ENCODE peak calls at places on chromosomes 12 and 14, in ten cellular contexts. One of them, this sample, is unnamed. For H3K27me3 and H3K9me3, the result is how much of the 10 kb centered on the place peaks cover.

GRCh38 chr14:51872396-51872795 is 12.0 kb downstream of the GNG2 start:
- DNase-seq in CD4-positive, CD25-positive, alpha-beta regulatory T cell: no peak
- DNase-seq in Panc1: no peak
- DNase-seq in lung: no peak
- DNase-seq in ovary: no peak
- DNase-seq in aorta: no peak
- DNase-seq in prostate gland: no peak
- DNase-seq in cardiac muscle cell: no peak
- DNase-seq in WERI-Rb-1: no peak
- DNase-seq in adrenal gland: no peak
- DNase-seq in this sample: no peak

GRCh38 chr12:82057770-82058169 is 298.6 kb upstream of the PPFIA2 start:
- DNase-seq in CD4-positive, CD25-positive, alpha-beta regulatory T cell: no peak
- DNase-seq in Panc1: no peak
- DNase-seq in lung: no peak
- DNase-seq in ovary: no peak
- DNase-seq in aorta: no peak
- DNase-seq in prostate gland: no peak
- DNase-seq in cardiac muscle cell: no peak
- DNase-seq in WERI-Rb-1: no peak
- DNase-seq in adrenal gland: no peak
- DNase-seq in this sample: no peak

GRCh38 chr12:110039085-110039807 is 9.1 kb downstream of the C12orf76 start:
- DNase-seq in CD4-positive, CD25-positive, alpha-beta regulatory T cell: peak
- DNase-seq in Panc1: peak
- DNase-seq in lung: peak
- DNase-seq in ovary: no peak
- DNase-seq in aorta: no peak
- DNase-seq in prostate gland: peak
- DNase-seq in cardiac muscle cell: no peak
- DNase-seq in WERI-Rb-1: no peak
- DNase-seq in adrenal gland: peak
- DNase-seq in this sample: peak

GRCh38 chr12:29762637-29763300 is 21.0 kb downstream of the TMTC1 start:
- DNase-seq in CD4-positive, CD25-positive, alpha-beta regulatory T cell: no peak
- DNase-seq in Panc1: no peak
- DNase-seq in lung: no peak
- DNase-seq in ovary: no peak
- DNase-seq in aorta: no peak
- DNase-seq in prostate gland: peak
- DNase-seq in cardiac muscle cell: no peak
- DNase-seq in WERI-Rb-1: no peak
- DNase-seq in adrenal gland: no peak
- DNase-seq in this sample: peak

GRCh38 chr14:102140750-102141145 is 1.1 kb downstream of the WDR20 start:
- DNase-seq in CD4-positive, CD25-positive, alpha-beta regulatory T cell: no peak
- DNase-seq in Panc1: no peak
- DNase-seq in lung: no peak
- DNase-seq in ovary: no peak
- DNase-seq in aorta: no peak
- DNase-seq in prostate gland: no peak
- DNase-seq in cardiac muscle cell: no peak
- DNase-seq in WERI-Rb-1: no peak
- DNase-seq in adrenal gland: no peak
- DNase-seq in this sample: no peak

GRCh38 chr14:52513249-52513648 is 39.1 kb downstream of the TXNDC16 start:
- DNase-seq in CD4-positive, CD25-positive, alpha-beta regulatory T cell: no peak
- DNase-seq in Panc1: no peak
- DNase-seq in lung: no peak
- DNase-seq in ovary: no peak
- DNase-seq in aorta: no peak
- DNase-seq in prostate gland: no peak
- DNase-seq in cardiac muscle cell: no peak
- DNase-seq in WERI-Rb-1: no peak
- DNase-seq in adrenal gland: no peak
- DNase-seq in this sample: no peak

GRCh38 chr14:91249841-91250616 is 5.5 kb upstream of the GPR68 start:
- DNase-seq in CD4-positive, CD25-positive, alpha-beta regulatory T cell: peak
- DNase-seq in Panc1: no peak
- DNase-seq in lung: peak
- DNase-seq in ovary: no peak
- DNase-seq in aorta: no peak
- DNase-seq in prostate gland: no peak
- DNase-seq in cardiac muscle cell: no peak
- DNase-seq in WERI-Rb-1: no peak
- DNase-seq in adrenal gland: no peak
- DNase-seq in this sample: no peak

GRCh38 chr12:7935773-7936581 is at the start of gene SLC2A3:
- DNase-seq in CD4-positive, CD25-positive, alpha-beta regulatory T cell: peak
- DNase-seq in Panc1: no peak
- DNase-seq in lung: peak
- DNase-seq in ovary: peak
- DNase-seq in aorta: no peak
- DNase-seq in prostate gland: no peak
- DNase-seq in cardiac muscle cell: peak
- DNase-seq in WERI-Rb-1: peak
- DNase-seq in adrenal gland: no peak
- DNase-seq in this sample: no peak

GRCh38 chr14:52042371-52043037 is 26.4 kb downstream of the NID2 start:
- DNase-seq in CD4-positive, CD25-positive, alpha-beta regulatory T cell: no peak
- DNase-seq in Panc1: no peak
- DNase-seq in lung: no peak
- DNase-seq in ovary: no peak
- DNase-seq in aorta: no peak
- DNase-seq in prostate gland: peak
- DNase-seq in cardiac muscle cell: no peak
- DNase-seq in WERI-Rb-1: no peak
- DNase-seq in adrenal gland: no peak
- DNase-seq in this sample: no peak

GRCh38 chr14:96962337-96962736 is 165.2 kb downstream of the VRK1 start:
- DNase-seq in CD4-positive, CD25-positive, alpha-beta regulatory T cell: peak
- DNase-seq in Panc1: no peak
- DNase-seq in lung: no peak
- DNase-seq in ovary: no peak
- DNase-seq in aorta: no peak
- DNase-seq in prostate gland: no peak
- DNase-seq in cardiac muscle cell: no peak
- DNase-seq in WERI-Rb-1: no peak
- DNase-seq in adrenal gland: no peak
- DNase-seq in this sample: no peak

GRCh38 chr12:116959845-116960514 is 49.2 kb downstream of the FBXW8 start:
- DNase-seq in CD4-positive, CD25-positive, alpha-beta regulatory T cell: peak
- DNase-seq in Panc1: no peak
- DNase-seq in lung: no peak
- DNase-seq in ovary: no peak
- DNase-seq in aorta: no peak
- DNase-seq in prostate gland: no peak
- DNase-seq in cardiac muscle cell: no peak
- DNase-seq in WERI-Rb-1: no peak
- DNase-seq in adrenal gland: no peak
- DNase-seq in this sample: no peak

GRCh38 chr12:291153-291723 is 28.6 kb upstream of the SLC6A13 start:
- DNase-seq in CD4-positive, CD25-positive, alpha-beta regulatory T cell: no peak
- DNase-seq in Panc1: no peak
- DNase-seq in lung: no peak
- DNase-seq in ovary: no peak
- DNase-seq in aorta: no peak
- DNase-seq in prostate gland: no peak
- DNase-seq in cardiac muscle cell: no peak
- DNase-seq in WERI-Rb-1: no peak
- DNase-seq in adrenal gland: no peak
- DNase-seq in this sample: no peak

GRCh38 chr14:58465425-58465824 is 37.9 kb downstream of the KIAA0586 start:
- DNase-seq in CD4-positive, CD25-positive, alpha-beta regulatory T cell: no peak
- DNase-seq in Panc1: no peak
- DNase-seq in lung: no peak
- DNase-seq in ovary: no peak
- DNase-seq in aorta: no peak
- DNase-seq in prostate gland: no peak
- DNase-seq in cardiac muscle cell: no peak
- DNase-seq in WERI-Rb-1: no peak
- DNase-seq in adrenal gland: no peak
- DNase-seq in this sample: no peak

GRCh38 chr12:103801709-103802585 is 39.1 kb downstream of the NT5DC3 start:
- DNase-seq in CD4-positive, CD25-positive, alpha-beta regulatory T cell: no peak
- DNase-seq in Panc1: no peak
- DNase-seq in lung: no peak
- DNase-seq in ovary: no peak
- DNase-seq in aorta: no peak
- DNase-seq in prostate gland: no peak
- DNase-seq in cardiac muscle cell: no peak
- DNase-seq in WERI-Rb-1: no peak
- DNase-seq in adrenal gland: no peak
- DNase-seq in this sample: peak

GRCh38 chr12:116803018-116803736 is 65.1 kb downstream of the RNFT2 start:
- DNase-seq in CD4-positive, CD25-positive, alpha-beta regulatory T cell: peak
- DNase-seq in Panc1: no peak
- DNase-seq in lung: no peak
- DNase-seq in ovary: no peak
- DNase-seq in aorta: no peak
- DNase-seq in prostate gland: no peak
- DNase-seq in cardiac muscle cell: no peak
- DNase-seq in WERI-Rb-1: no peak
- DNase-seq in adrenal gland: no peak
- DNase-seq in this sample: no peak

GRCh38 chr14:22871962-22872832 is 657 bp downstream of the LRP10 start:
- DNase-seq in CD4-positive, CD25-positive, alpha-beta regulatory T cell: peak
- DNase-seq in Panc1: no peak
- DNase-seq in lung: peak
- DNase-seq in ovary: peak
- DNase-seq in aorta: peak
- DNase-seq in prostate gland: peak
- DNase-seq in cardiac muscle cell: peak
- DNase-seq in WERI-Rb-1: peak
- DNase-seq in adrenal gland: peak
- DNase-seq in this sample: peak
- H3K4me3 ChIP-seq in CD4-positive, CD25-positive, alpha-beta regulatory T cell: peak
- H3K4me3 ChIP-seq in Panc1: peak
- H3K4me3 ChIP-seq in lung: peak
- H3K4me3 ChIP-seq in ovary: peak
- H3K4me3 ChIP-seq in aorta: peak
- H3K4me3 ChIP-seq in prostate gland: peak
- H3K4me3 ChIP-seq in cardiac muscle cell: peak
- H3K4me3 ChIP-seq in WERI-Rb-1: peak
- H3K4me3 ChIP-seq in adrenal gland: peak
- H3K4me3 ChIP-seq in this sample: peak

DNA sequence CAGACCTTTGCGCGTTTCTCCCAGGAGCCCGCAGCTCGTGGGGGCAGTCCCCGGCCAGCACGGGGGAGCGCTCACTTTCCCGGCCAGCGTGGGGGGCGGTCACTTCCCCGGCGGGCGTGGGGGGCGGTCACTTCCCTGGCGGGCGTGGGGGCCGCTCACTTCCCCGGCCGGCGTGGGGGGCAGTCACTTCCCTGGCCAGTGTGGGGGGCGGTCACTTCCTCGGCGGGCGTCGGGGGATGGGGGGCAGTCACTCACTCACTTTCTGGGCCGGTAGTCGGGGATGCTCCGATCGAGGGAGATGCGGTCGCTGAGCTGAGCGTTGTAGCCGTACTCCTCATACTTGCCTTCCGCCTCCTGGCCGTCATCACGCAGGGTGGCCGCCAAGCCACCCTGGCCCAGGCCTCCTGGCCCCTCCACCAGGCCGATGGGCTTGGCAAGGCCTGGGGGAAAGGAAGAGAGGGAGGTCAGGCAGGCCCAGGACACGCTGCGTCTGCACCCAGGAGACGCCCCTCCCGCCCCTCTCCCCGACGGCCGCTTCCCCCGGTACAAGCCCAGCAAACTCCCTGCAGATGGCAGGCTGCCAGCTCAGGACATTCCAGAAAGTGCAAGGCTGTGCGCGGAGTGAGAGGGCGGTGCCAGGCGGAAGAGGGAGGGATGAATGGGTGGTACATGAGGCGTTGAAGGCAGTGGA is 43.3 kb downstream of the GALNT9 start:
- DNase-seq in CD4-positive, CD25-positive, alpha-beta regulatory T cell: no peak
- DNase-seq in Panc1: no peak
- DNase-seq in lung: peak
- DNase-seq in ovary: peak
- DNase-seq in aorta: peak
- DNase-seq in prostate gland: peak
- DNase-seq in cardiac muscle cell: peak
- DNase-seq in WERI-Rb-1: peak
- DNase-seq in adrenal gland: peak
- DNase-seq in this sample: peak
- H3K27me3 ChIP-seq in CD4-positive, CD25-positive, alpha-beta regulatory T cell: under half
- H3K27me3 ChIP-seq in Panc1: under half
- H3K27me3 ChIP-seq in lung: under half
- H3K27me3 ChIP-seq in ovary: under half
- H3K27me3 ChIP-seq in aorta: under half
- H3K27me3 ChIP-seq in prostate gland: under half
- H3K27me3 ChIP-seq in cardiac muscle cell: under half
- H3K27me3 ChIP-seq in WERI-Rb-1: under half
- H3K27me3 ChIP-seq in adrenal gland: under half
- H3K27me3 ChIP-seq in this sample: under half

DNA sequence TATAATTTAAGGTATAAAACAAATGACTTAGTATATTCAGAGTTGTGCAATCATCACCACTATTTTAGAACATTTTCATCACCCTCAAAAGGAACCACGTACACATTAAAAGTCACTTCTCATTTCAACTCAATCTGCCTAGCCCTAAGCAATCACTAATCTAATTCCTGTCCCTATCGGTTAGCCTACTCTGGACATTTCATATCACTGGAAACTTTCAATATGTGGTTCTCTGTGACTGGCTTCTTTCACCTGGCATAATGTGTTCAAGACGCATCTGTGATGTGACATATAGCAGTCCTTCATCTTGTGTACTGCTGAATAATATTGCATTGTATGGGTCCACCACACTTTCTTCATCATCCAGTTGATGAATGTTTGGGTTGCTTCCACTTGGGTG is 15.4 kb upstream of the PIWIL1 start:
- DNase-seq in CD4-positive, CD25-positive, alpha-beta regulatory T cell: no peak
- DNase-seq in Panc1: no peak
- DNase-seq in lung: no peak
- DNase-seq in ovary: no peak
- DNase-seq in aorta: no peak
- DNase-seq in prostate gland: no peak
- DNase-seq in cardiac muscle cell: no peak
- DNase-seq in WERI-Rb-1: no peak
- DNase-seq in adrenal gland: no peak
- DNase-seq in this sample: no peak
- H3K9me3 ChIP-seq in CD4-positive, CD25-positive, alpha-beta regulatory T cell: under half
- H3K9me3 ChIP-seq in Panc1: under half
- H3K9me3 ChIP-seq in lung: under half
- H3K9me3 ChIP-seq in ovary: under half
- H3K9me3 ChIP-seq in aorta: under half
- H3K9me3 ChIP-seq in prostate gland: under half
- H3K9me3 ChIP-seq in cardiac muscle cell: under half
- H3K9me3 ChIP-seq in WERI-Rb-1: under half
- H3K9me3 ChIP-seq in adrenal gland: under half
- H3K9me3 ChIP-seq in this sample: under half

DNA sequence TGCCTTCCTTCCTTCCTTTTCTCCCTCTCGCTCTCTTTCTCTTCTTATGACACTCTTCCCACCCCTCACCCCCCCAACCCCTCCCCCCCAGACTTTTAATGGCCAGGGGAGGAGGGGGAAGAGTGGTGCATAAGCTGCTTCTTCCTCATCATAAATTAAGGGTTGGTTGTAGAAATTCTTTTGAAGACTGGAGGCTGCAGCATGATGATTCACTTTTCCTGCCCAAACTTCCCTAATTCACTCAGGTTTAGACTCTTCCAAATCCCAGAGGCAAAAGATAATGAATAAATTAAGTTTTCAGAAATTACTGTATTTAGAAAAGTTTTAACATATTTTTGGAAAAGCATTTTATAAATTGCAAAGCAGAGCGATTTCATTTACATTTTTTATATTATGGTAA is 58.2 kb downstream of the GRIP1 start:
- DNase-seq in CD4-positive, CD25-positive, alpha-beta regulatory T cell: no peak
- DNase-seq in Panc1: no peak
- DNase-seq in lung: no peak
- DNase-seq in ovary: no peak
- DNase-seq in aorta: no peak
- DNase-seq in prostate gland: no peak
- DNase-seq in cardiac muscle cell: no peak
- DNase-seq in WERI-Rb-1: no peak
- DNase-seq in adrenal gland: no peak
- DNase-seq in this sample: no peak
- H3K4me3 ChIP-seq in CD4-positive, CD25-positive, alpha-beta regulatory T cell: no peak
- H3K4me3 ChIP-seq in Panc1: no peak
- H3K4me3 ChIP-seq in lung: no peak
- H3K4me3 ChIP-seq in ovary: no peak
- H3K4me3 ChIP-seq in aorta: no peak
- H3K4me3 ChIP-seq in prostate gland: no peak
- H3K4me3 ChIP-seq in cardiac muscle cell: no peak
- H3K4me3 ChIP-seq in WERI-Rb-1: no peak
- H3K4me3 ChIP-seq in adrenal gland: no peak
- H3K4me3 ChIP-seq in this sample: no peak